ENCODE peak calls at places on chromosomes 11 and 22, in seven cellular contexts. H is iris pigment epithelial cell; W is H7; E is type B pancreatic cell; Y is activated CD4-positive, CD25-positive, alpha-beta regulatory T cell; R is ELR; G is G401. V is an unnamed sample.

GRCh38 chr11:35035894-35036408 is 103.0 kb upstream of the CD44 start:
- DNase-seq in H (peak), W (no peak), E (no peak), Y (no peak), R (peak), G (no peak), V (no peak)

GRCh38 chr22:19880786-19881569 is 26.3 kb upstream of the GNB1L start:
- DNase-seq in H (peak), W (peak), E (peak), Y (no peak), R (peak), G (peak), V (no peak)

GRCh38 chr11:123351375-123351774 is 78.7 kb upstream of the GRAMD1B start:
- DNase-seq in H (no peak), W (peak), E (no peak), Y (no peak), R (no peak), G (peak), V (no peak)

GRCh38 chr11:121366970-121367369 is 74.4 kb downstream of the SC5D start:
- DNase-seq in H (no peak), W (no peak), E (no peak), Y (no peak), R (no peak), G (peak), V (no peak)

GRCh38 chr11:16809901-16810668 is 71.6 kb downstream of the C11orf58 start:
- DNase-seq in H (peak), W (no peak), E (no peak), Y (no peak), R (no peak), G (peak), V (no peak)

GRCh38 chr22:45671783-45672563 is at the start of gene ATXN10:
- DNase-seq in H (peak), W (peak), E (peak), Y (peak), R (peak), G (peak), V (peak)

GRCh38 chr11:16799890-16800289 is 61.4 kb downstream of the C11orf58 start:
- DNase-seq in H (no peak), W (no peak), E (no peak), Y (no peak), R (no peak), G (no peak), V (no peak)

GRCh38 chr11:130710442-130711101 is 205.7 kb downstream of the SNX19 start:
- DNase-seq in H (no peak), W (no peak), E (no peak), Y (no peak), R (no peak), G (no peak), V (no peak)

GRCh38 chr11:8649361-8649760 is 33.1 kb downstream of the TRIM66 start:
- DNase-seq in H (peak), W (no peak), E (no peak), Y (no peak), R (peak), G (no peak), V (no peak)

GRCh38 chr11:124879999-124880611 is 14.9 kb downstream of the ROBO3 start:
- DNase-seq in H (no peak), W (no peak), E (peak), Y (no peak), R (no peak), G (no peak), V (no peak)

GRCh38 chr11:48064306-48064705 is 83.9 kb downstream of the PTPRJ start:
- DNase-seq in H (peak), W (no peak), E (no peak), Y (no peak), R (peak), G (no peak), V (no peak)

GRCh38 chr22:41557401-41558240 is 3.2 kb upstream of the CSDC2 start:
- DNase-seq in H (peak), W (peak), E (no peak), Y (no peak), R (peak), G (peak), V (no peak)

GRCh38 chr22:30263883-30264282 is 2.8 kb downstream of the OSM start:
- DNase-seq in H (no peak), W (peak), E (no peak), Y (no peak), R (no peak), G (no peak), V (no peak)

GRCh38 chr22:46596819-46597218 is 23.4 kb upstream of the GRAMD4 start:
- DNase-seq in H (no peak), W (peak), E (no peak), Y (no peak), R (no peak), G (no peak), V (no peak)

GRCh38 chr22:38153821-38154562 is 27.6 kb downstream of the PLA2G6 start:
- DNase-seq in H (no peak), W (no peak), E (no peak), Y (no peak), R (peak), G (peak), V (no peak)

GRCh38 chr11:124276081-124276480 is 19.9 kb downstream of the OR8G5 start:
- DNase-seq in H (peak), W (no peak), E (no peak), Y (no peak), R (peak), G (no peak), V (no peak)

GRCh38 chr11:115286614-115287013 is 217.6 kb downstream of the CADM1 start:
- DNase-seq in H (no peak), W (no peak), E (no peak), Y (no peak), R (no peak), G (no peak), V (no peak)

GRCh38 chr11:127675602-127676001 is 675.0 kb upstream of the KIRREL3 start:
- DNase-seq in H (no peak), W (no peak), E (no peak), Y (no peak), R (no peak), G (no peak), V (no peak)

GRCh38 chr11:114060402-114061052 is 1.0 kb downstream of the ZBTB16 start:
- DNase-seq in H (peak), W (peak), E (no peak), Y (no peak), R (no peak), G (peak), V (peak)

GRCh38 chr22:42639541-42640241 is 710 bp downstream of the ATP5MGL start:
- DNase-seq in H (peak), W (peak), E (no peak), Y (no peak), R (no peak), G (no peak), V (no peak)

GRCh38 chr22:47872761-47873535 is 1110.5 kb downstream of the TBC1D22A start:
- DNase-seq in H (no peak), W (no peak), E (no peak), Y (no peak), R (no peak), G (no peak), V (no peak)

GRCh38 chr11:134235399-134235798 is 10.9 kb downstream of the VPS26B start:
- DNase-seq in H (no peak), W (no peak), E (no peak), Y (no peak), R (no peak), G (no peak), V (no peak)

GRCh38 chr11:36363361-36364272 is 67.5 kb downstream of the PRR5L start:
- DNase-seq in H (peak), W (peak), E (no peak), Y (no peak), R (peak), G (no peak), V (no peak)

GRCh38 chr22:45905924-45906865 is 70.8 kb downstream of the WNT7B start:
- DNase-seq in H (peak), W (no peak), E (no peak), Y (no peak), R (peak), G (no peak), V (no peak)

GRCh38 chr22:44813416-44813815 is 61.0 kb downstream of the ARHGAP8 start:
- DNase-seq in H (no peak), W (peak), E (no peak), Y (no peak), R (no peak), G (no peak), V (no peak)

GRCh38 chr11:43868852-43869567 is 11.6 kb upstream of the ALKBH3 start:
- DNase-seq in H (peak), W (no peak), E (no peak), Y (no peak), R (peak), G (no peak), V (no peak)

GRCh38 chr11:15534266-15534665 is 419.5 kb downstream of the INSC start:
- DNase-seq in H (no peak), W (no peak), E (no peak), Y (no peak), R (no peak), G (no peak), V (no peak)

GRCh38 chr11:125301301-125301700 is 136.8 kb downstream of the PKNOX2 start:
- DNase-seq in H (no peak), W (no peak), E (no peak), Y (no peak), R (no peak), G (no peak), V (no peak)

GRCh38 chr22:19876941-19877625 is 22.4 kb upstream of the GNB1L start:
- DNase-seq in H (no peak), W (no peak), E (peak), Y (no peak), R (no peak), G (no peak), V (no peak)

GRCh38 chr11:70040869-70041501 is 37.1 kb upstream of the ANO1 start:
- DNase-seq in H (no peak), W (no peak), E (peak), Y (no peak), R (no peak), G (no peak), V (no peak)

GRCh38 chr11:128764617-128765095 is 70.8 kb downstream of the FLI1 start:
- DNase-seq in H (no peak), W (peak), E (no peak), Y (no peak), R (no peak), G (no peak), V (no peak)

GRCh38 chr11:37718431-37718999 is 1120.5 kb upstream of the RAG2 start:
- DNase-seq in H (no peak), W (no peak), E (no peak), Y (no peak), R (no peak), G (no peak), V (no peak)

GRCh38 chr11:117607449-117607848 is 189.6 kb downstream of the DSCAML1 start:
- DNase-seq in H (no peak), W (no peak), E (no peak), Y (no peak), R (no peak), G (no peak), V (no peak)

GRCh38 chr11:7251836-7252682 is at the start of gene SYT9:
- DNase-seq in H (peak), W (peak), E (peak), Y (no peak), R (peak), G (peak), V (no peak)

GRCh38 chr22:46971141-46971775 is 208.8 kb downstream of the TBC1D22A start:
- DNase-seq in H (peak), W (no peak), E (no peak), Y (no peak), R (no peak), G (peak), V (peak)